ENCODE peak calls at places on chromosomes 1 and 21, in six cellular contexts. K, M, B, U, Z and R are unnamed samples.

GRCh38 chr1:85581802-85582686 is 1.5 kb downstream of the CCN1 start:
- DNase-seq in K (no peak), M (peak), B (peak), U (peak), Z (no peak), R (no peak)

GRCh38 chr21:27164208-27165172 is 197.6 kb upstream of the ADAMTS5 start:
- DNase-seq in K (no peak), M (no peak), B (no peak), U (no peak), Z (no peak), R (no peak)

GRCh38 chr1:115793162-115793561 is 24.6 kb upstream of the CASQ2 start:
- DNase-seq in K (no peak), M (no peak), B (no peak), U (no peak), Z (no peak), R (no peak)

GRCh38 chr1:90402893-90403849 is 313.9 kb downstream of the BARHL2 start:
- DNase-seq in K (no peak), M (peak), B (peak), U (peak), Z (no peak), R (no peak)

GRCh38 chr1:204254031-204254661 is 40.4 kb upstream of the GOLT1A start:
- DNase-seq in K (no peak), M (no peak), B (peak), U (no peak), Z (no peak), R (peak)

GRCh38 chr1:14095001-14095400 is 395.0 kb downstream of the PRDM2 start:
- DNase-seq in K (no peak), M (peak), B (no peak), U (no peak), Z (no peak), R (no peak)

GRCh38 chr1:185249563-185249962 is 67.5 kb downstream of the IVNS1ABP start:
- DNase-seq in K (no peak), M (no peak), B (no peak), U (peak), Z (no peak), R (no peak)

GRCh38 chr1:197733324-197733723 is 42.0 kb downstream of the DENND1B start:
- DNase-seq in K (no peak), M (no peak), B (no peak), U (no peak), Z (no peak), R (no peak)

GRCh38 chr1:43979528-43980254 is 681 bp downstream of the B4GALT2 start:
- DNase-seq in K (no peak), M (peak), B (peak), U (peak), Z (no peak), R (peak)

GRCh38 chr1:66303646-66304045 is 230.3 kb upstream of the SGIP1 start:
- DNase-seq in K (no peak), M (no peak), B (no peak), U (no peak), Z (no peak), R (no peak)

GRCh38 chr1:24694380-24694843 is 50.8 kb upstream of the CLIC4 start:
- DNase-seq in K (no peak), M (peak), B (no peak), U (no peak), Z (no peak), R (no peak)

GRCh38 chr1:59506952-59507351 is 210.1 kb downstream of the FGGY start:
- DNase-seq in K (no peak), M (no peak), B (no peak), U (no peak), Z (no peak), R (no peak)

GRCh38 chr1:44775078-44775929 is at the start of gene RPS8:
- DNase-seq in K (peak), M (peak), B (peak), U (peak), Z (peak), R (peak)

GRCh38 chr1:78009836-78010235 is 5.1 kb downstream of the DNAJB4 start:
- DNase-seq in K (no peak), M (no peak), B (no peak), U (peak), Z (no peak), R (no peak)

GRCh38 chr1:72075411-72075810 is 206.9 kb downstream of the NEGR1 start:
- DNase-seq in K (no peak), M (no peak), B (no peak), U (no peak), Z (no peak), R (no peak)

GRCh38 chr1:155039308-155039669 is 5.7 kb downstream of the DCST1 start:
- DNase-seq in K (no peak), M (no peak), B (no peak), U (no peak), Z (no peak), R (no peak)

GRCh38 chr1:41526956-41527561 is 42.6 kb upstream of the EDN2 start:
- DNase-seq in K (no peak), M (no peak), B (no peak), U (no peak), Z (no peak), R (peak)

GRCh38 chr1:116737855-116738318 is 16.3 kb upstream of the CD2 start:
- DNase-seq in K (no peak), M (no peak), B (no peak), U (no peak), Z (peak), R (no peak)